ENCODE peak calls at places on chromosomes 6 and 20, in four cellular contexts. S, L, Y and O are unnamed samples.

GRCh38 chr20:24993337-24994185 is 1.0 kb upstream of the APMAP start:
- DNase-seq in L (no peak), Y (no peak), S (no peak), O (peak)

GRCh38 chr6:41531591-41532582 is 14.3 kb upstream of the FOXP4 start:
- DNase-seq in Y (no peak), L (peak), S (no peak), O (no peak)

GRCh38 chr6:106899697-106900096 is 74.8 kb downstream of the CD24 start:
- DNase-seq in Y (no peak), S (no peak), L (no peak), O (no peak)

GRCh38 chr6:16803294-16804006 is 42.2 kb upstream of the ATXN1 start:
- DNase-seq in S (peak), L (no peak), Y (peak), O (peak)

GRCh38 chr20:58446264-58446937 is 57.4 kb downstream of the VAPB start:
- DNase-seq in Y (no peak), L (no peak), S (no peak), O (no peak)

GRCh38 chr20:4875578-4876067 is 125.7 kb downstream of the SLC23A2 start:
- DNase-seq in L (no peak), Y (no peak), S (no peak), O (no peak)

GRCh38 chr6:40789143-40789764 is 202.1 kb upstream of the LRFN2 start:
- DNase-seq in Y (no peak), L (no peak), S (no peak), O (no peak)

GRCh38 chr20:46894579-46894958 is at the start of gene EYA2:
- DNase-seq in Y (peak), L (no peak), S (no peak), O (no peak)

GRCh38 chr6:117906905-117907599 is at the start of gene SLC35F1:
- DNase-seq in L (peak), S (peak), Y (peak), O (peak)

GRCh38 chr6:9499709-9500108 is 915.2 kb downstream of the TFAP2A start:
- DNase-seq in S (no peak), L (no peak), Y (no peak), O (no peak)

GRCh38 chr6:129710722-129711631 is 1.0 kb upstream of the ARHGAP18 start:
- DNase-seq in S (no peak), L (no peak), Y (no peak), O (no peak)

GRCh38 chr6:37818536-37819176 is 871 bp upstream of the ZFAND3 start:
- DNase-seq in Y (peak), L (peak), S (peak), O (peak)

GRCh38 chr6:26087284-26088115 is at the start of gene HFE:
- DNase-seq in S (peak), L (no peak), Y (no peak), O (peak)

GRCh38 chr6:56953597-56954388 is 1.1 kb upstream of the BEND6 start:
- DNase-seq in S (no peak), L (peak), Y (peak), O (no peak)

GRCh38 chr6:142857609-142858195 is 87.3 kb downstream of the HIVEP2 start:
- DNase-seq in Y (no peak), S (no peak), L (no peak), O (no peak)

GRCh38 chr6:161050134-161050765 is 58.7 kb downstream of the MAP3K4 start:
- DNase-seq in L (no peak), Y (no peak), S (no peak), O (no peak)

GRCh38 chr6:167799033-167799933 is 27.4 kb upstream of the AFDN start:
- DNase-seq in L (no peak), S (no peak), Y (no peak), O (no peak)

GRCh38 chr20:22944062-22944461 is 91.0 kb upstream of the SSTR4 start:
- DNase-seq in S (no peak), L (no peak), Y (no peak), O (no peak)

GRCh38 chr20:40688129-40689099 is 622 bp downstream of the MAFB start:
- DNase-seq in S (no peak), Y (peak), L (no peak), O (no peak)

GRCh38 chr6:42963855-42964605 is 3.5 kb downstream of the GNMT start:
- DNase-seq in L (no peak), Y (peak), S (no peak), O (peak)

GRCh38 chr20:46951840-46952497 is 57.3 kb downstream of the EYA2 start:
- DNase-seq in Y (no peak), L (no peak), S (no peak), O (no peak)

GRCh38 chr6:165835410-165835851 is 172.4 kb upstream of the PDE10A start:
- DNase-seq in L (no peak), S (no peak), Y (no peak), O (no peak)

GRCh38 chr6:139290787-139291294 is 957 bp downstream of the TXLNB start:
- DNase-seq in S (no peak), Y (no peak), L (peak), O (peak)

GRCh38 chr20:33277471-33278441 is 5.3 kb upstream of the BPIFB1 start:
- DNase-seq in L (no peak), S (no peak), Y (no peak), O (peak)

GRCh38 chr6:17741507-17741906 is 34.8 kb upstream of the NUP153 start:
- DNase-seq in S (no peak), L (no peak), Y (no peak), O (no peak)

GRCh38 chr20:62011938-62012534 is 53.6 kb downstream of the TAF4 start:
- DNase-seq in L (no peak), Y (no peak), S (no peak), O (no peak)

GRCh38 chr20:18166241-18166881 is 28.7 kb downstream of the KAT14 start:
- DNase-seq in Y (no peak), S (no peak), L (no peak), O (no peak)

GRCh38 chr20:41259309-41259708 is 58.2 kb downstream of the ZHX3 start:
- DNase-seq in Y (no peak), L (no peak), S (no peak), O (no peak)

GRCh38 chr20:36462440-36463211 is 78.7 kb upstream of the MYL9 start:
- DNase-seq in S (no peak), L (no peak), Y (no peak), O (no peak)

GRCh38 chr6:24664049-24664987 is 2.4 kb downstream of the TDP2 start:
- DNase-seq in L (no peak), Y (no peak), S (no peak), O (no peak)